ENCODE peak calls at places on chromosome 9, in eight cellular contexts. J is T1000, D is NCI-H1930, T is brain microvascular endothelial cell, O is aorta, P is breast epithelium, K is lower leg skin, R is NAMALWA. H is an unnamed sample.

GRCh38 chr9:83706703-83707517 is 848 bp downstream of the UBQLN1 start:
- DNase-seq in J (no peak), D (peak), T (peak), O (peak), P (peak), K (peak), R (peak), H (peak)

GRCh38 chr9:78921341-78921740 is 624.4 kb downstream of the PSAT1 start:
- DNase-seq in J (no peak), D (no peak), T (peak), O (no peak), P (no peak), K (no peak), R (no peak), H (no peak)

GRCh38 chr9:121648799-121649198 is 2.6 kb upstream of the DAB2IP start:
- DNase-seq in J (no peak), D (no peak), T (no peak), O (no peak), P (no peak), K (no peak), R (no peak), H (no peak)

GRCh38 chr9:126215486-126215885 is 111.1 kb upstream of the MVB12B start:
- DNase-seq in J (no peak), D (no peak), T (no peak), O (no peak), P (no peak), K (no peak), R (no peak), H (no peak)

GRCh38 chr9:134913041-134913712 is 4.5 kb downstream of the FCN1 start:
- DNase-seq in J (no peak), D (no peak), T (no peak), O (no peak), P (no peak), K (no peak), R (no peak), H (no peak)

GRCh38 chr9:136847065-136847826 is 2.0 kb upstream of the PHPT1 start:
- DNase-seq in J (peak), D (no peak), T (peak), O (peak), P (no peak), K (no peak), R (peak), H (no peak)

GRCh38 chr9:15211160-15211993 is 95.6 kb downstream of the TTC39B start:
- DNase-seq in J (peak), D (peak), T (peak), O (peak), P (no peak), K (peak), R (peak), H (peak)

GRCh38 chr9:122121391-122121790 is 28.3 kb upstream of the TTLL11 start:
- DNase-seq in J (no peak), D (no peak), T (no peak), O (no peak), P (no peak), K (no peak), R (no peak), H (no peak)

GRCh38 chr9:34610434-34611206 is 1.3 kb downstream of the RPP25L start:
- DNase-seq in J (no peak), D (no peak), T (no peak), O (peak), P (no peak), K (no peak), R (no peak), H (no peak)

GRCh38 chr9:34522971-34523797 is at the start of gene ENHO:
- DNase-seq in J (peak), D (peak), T (peak), O (peak), P (peak), K (peak), R (peak), H (peak)

GRCh38 chr9:86971742-86972141 is 24.4 kb upstream of the GAS1 start:
- DNase-seq in J (no peak), D (no peak), T (no peak), O (no peak), P (no peak), K (no peak), R (no peak), H (no peak)

GRCh38 chr9:107750741-107751521 is 261.4 kb upstream of the KLF4 start:
- DNase-seq in J (peak), D (no peak), T (peak), O (peak), P (peak), K (peak), R (no peak), H (no peak)

GRCh38 chr9:114799441-114799840 is 6.4 kb downstream of the TNFSF15 start:
- DNase-seq in J (no peak), D (no peak), T (no peak), O (no peak), P (no peak), K (no peak), R (no peak), H (no peak)

GRCh38 chr9:124818431-124819281 is 34.6 kb upstream of the WDR38 start:
- DNase-seq in J (peak), D (no peak), T (peak), O (peak), P (no peak), K (peak), R (no peak), H (no peak)

GRCh38 chr9:15416880-15417279 is 5.8 kb upstream of the SNAPC3 start:
- DNase-seq in J (no peak), D (peak), T (peak), O (no peak), P (no peak), K (no peak), R (peak), H (peak)

GRCh38 chr9:86766912-86767311 is 180.4 kb downstream of the GAS1 start:
- DNase-seq in J (peak), D (no peak), T (peak), O (peak), P (no peak), K (no peak), R (no peak), H (no peak)

GRCh38 chr9:82504620-82505019 is 516.0 kb downstream of the SPATA31D1 start:
- DNase-seq in J (no peak), D (no peak), T (no peak), O (no peak), P (no peak), K (no peak), R (no peak), H (no peak)

GRCh38 chr9:2565676-2566340 is 55.8 kb upstream of the VLDLR start:
- DNase-seq in J (no peak), D (no peak), T (no peak), O (no peak), P (no peak), K (no peak), R (no peak), H (no peak)

GRCh38 chr9:101026824-101027223 is 1.7 kb upstream of the PLPPR1 start:
- DNase-seq in J (no peak), D (no peak), T (no peak), O (no peak), P (no peak), K (no peak), R (no peak), H (no peak)

GRCh38 chr9:86764230-86765039 is 182.9 kb downstream of the GAS1 start:
- DNase-seq in J (no peak), D (no peak), T (no peak), O (no peak), P (no peak), K (no peak), R (no peak), H (no peak)

GRCh38 chr9:108119530-108120113 is 630.1 kb upstream of the KLF4 start:
- DNase-seq in J (no peak), D (no peak), T (no peak), O (no peak), P (no peak), K (no peak), R (no peak), H (no peak)

GRCh38 chr9:130444565-130445221 is at the start of gene ASS1:
- DNase-seq in J (peak), D (peak), T (no peak), O (peak), P (peak), K (no peak), R (peak), H (peak)

GRCh38 chr9:31412081-31412480 is 972.4 kb upstream of the ACO1 start:
- DNase-seq in J (no peak), D (no peak), T (no peak), O (no peak), P (no peak), K (no peak), R (no peak), H (no peak)

GRCh38 chr9:127543973-127544533 is 68.0 kb upstream of the STXBP1 start:
- DNase-seq in J (no peak), D (no peak), T (no peak), O (no peak), P (no peak), K (no peak), R (no peak), H (no peak)

GRCh38 chr9:12640021-12640587 is 53.1 kb upstream of the TYRP1 start:
- DNase-seq in J (no peak), D (peak), T (peak), O (no peak), P (no peak), K (no peak), R (peak), H (no peak)

GRCh38 chr9:135990468-135991429 is 29.6 kb upstream of the UBAC1 start:
- DNase-seq in J (no peak), D (no peak), T (no peak), O (no peak), P (no peak), K (no peak), R (peak), H (peak)

GRCh38 chr9:134981829-134982228 is 64.1 kb upstream of the FCN1 start:
- DNase-seq in J (no peak), D (no peak), T (no peak), O (no peak), P (peak), K (no peak), R (no peak), H (no peak)

GRCh38 chr9:104923289-104923688 is 4.7 kb downstream of the ABCA1 start:
- DNase-seq in J (no peak), D (no peak), T (peak), O (no peak), P (no peak), K (no peak), R (peak), H (no peak)